ENCODE peak calls at places on chromosomes 4 and X, in seven cellular contexts. C is retinal pigment epithelial cell; O is GM20000; U is mammary epithelial cell; J is upper lobe of left lung; B is CD4-positive, alpha-beta T cell; R is heart right ventricle. A is an unnamed sample.
A peak's percentile ranks its signal among the peaks of the same experiment; 100 is the strongest.

GRCh38 chrX:130114141-130114561 is 3.9 kb upstream of the ELF4 start:
- DNase-seq in U (peak; percentile 79), C (no peak), O (no peak), J (no peak), B (no peak), R (no peak), A (no peak)

GRCh38 chr4:34176609-34177008 is 2067.7 kb downstream of the ARAP2 start:
- DNase-seq in R (no peak), O (no peak), C (no peak), B (no peak), U (no peak), J (no peak), A (no peak)

GRCh38 chr4:86895692-86896488 is 3.7 kb upstream of the C4orf36 start:
- DNase-seq in R (no peak), C (no peak), J (no peak), O (peak; percentile 74), U (peak; percentile 67), B (no peak), A (no peak)

GRCh38 chrX:68490644-68491043 is 8.2 kb upstream of the YIPF6 start:
- DNase-seq in J (no peak), R (no peak), B (no peak), O (no peak), U (peak; percentile 30), C (peak; percentile 3), A (no peak)

GRCh38 chr4:112802780-112803179 is 165.8 kb downstream of the LARP7 start:
- DNase-seq in O (no peak), B (no peak), R (no peak), C (no peak), J (no peak), U (no peak), A (no peak)

GRCh38 chr4:142406051-142406549 is 440.0 kb downstream of the INPP4B start:
- DNase-seq in J (no peak), O (no peak), U (peak; percentile 66), B (no peak), C (no peak), R (no peak), A (no peak)

GRCh38 chr4:185742766-185743165 is 69.2 kb downstream of the SORBS2 start:
- DNase-seq in C (no peak), B (no peak), R (no peak), U (peak; percentile 60), J (no peak), O (no peak), A (no peak)

GRCh38 chr4:128424524-128425195 is 137.0 kb upstream of the PGRMC2 start:
- DNase-seq in B (no peak), U (peak; percentile 76), J (no peak), R (no peak), O (no peak), C (no peak), A (no peak)

GRCh38 chrX:29903365-29903764 is 312.0 kb upstream of the MAGEB2 start:
- DNase-seq in R (no peak), B (no peak), J (no peak), C (no peak), O (no peak), U (no peak), A (no peak)

GRCh38 chr4:58514299-58514698 is 1404.1 kb upstream of the IGFBP7 start:
- DNase-seq in J (no peak), R (no peak), C (no peak), B (no peak), O (no peak), U (no peak), A (no peak)

DNA sequence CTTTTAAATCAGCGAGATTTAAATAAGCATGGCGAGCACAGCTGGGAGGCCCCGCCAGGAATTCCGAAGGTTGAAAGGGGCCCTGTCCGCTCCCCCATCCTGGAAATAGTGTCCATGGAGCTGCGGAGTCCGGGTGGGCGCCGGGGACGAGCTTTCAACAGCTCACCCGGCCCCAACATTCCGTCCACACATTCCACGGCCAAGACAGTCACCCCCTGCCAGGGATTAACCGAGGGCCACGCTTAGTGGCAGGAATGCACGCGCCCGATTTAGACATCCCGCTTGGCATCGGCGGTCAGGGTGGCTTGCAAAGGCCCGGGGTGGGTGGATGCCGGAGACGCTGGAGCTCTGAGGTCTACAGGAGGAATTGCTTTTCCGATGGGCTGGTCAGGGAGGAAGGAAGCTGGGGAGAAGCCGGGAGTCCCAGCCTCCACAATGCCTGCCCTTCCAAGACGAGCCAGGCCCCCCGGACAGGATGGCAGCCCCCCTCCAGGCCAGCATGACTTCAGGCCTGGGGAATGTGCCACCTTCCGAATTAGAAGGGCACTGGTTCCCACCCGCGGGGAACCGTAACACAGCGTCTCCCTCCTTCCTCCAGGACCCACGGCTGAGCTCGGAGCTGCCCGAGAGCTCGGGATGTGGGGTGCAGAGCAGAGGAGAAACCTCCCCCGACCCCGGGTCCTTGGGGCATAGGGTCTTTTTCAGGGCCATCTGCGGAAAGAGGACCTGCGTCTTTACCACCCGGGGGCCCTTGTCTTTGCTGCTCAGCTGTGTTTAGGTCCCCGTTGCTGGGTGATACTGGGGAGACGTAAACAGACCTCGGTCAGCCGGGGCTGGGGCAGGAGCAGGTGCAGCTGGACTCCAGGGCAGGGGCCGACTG is 26.9 kb upstream of the PPP2R3B start:
- DNase-seq in U (no peak), C (peak; percentile 43), R (peak; percentile 74), J (no peak), B (no peak), O (no peak), A (peak; percentile 26)
- TF ChIP-seq CTCF in U (no peak), C (peak; percentile 31), R (peak; percentile 10), J (no peak), B (no peak), O (no peak), A (no peak)

GRCh38 chrX:43949669-43950068 is 23.5 kb downstream of the NDP start:
- DNase-seq in J (peak; percentile 27), U (no peak), B (peak; percentile 11), O (peak; percentile 2), C (no peak), R (peak; percentile 32), A (no peak)
- TF ChIP-seq CTCF in J (peak; percentile 20), U (no peak), B (peak; percentile 31), O (no peak), C (peak; percentile 53), R (peak; percentile 47), A (peak; percentile 40)

DNA sequence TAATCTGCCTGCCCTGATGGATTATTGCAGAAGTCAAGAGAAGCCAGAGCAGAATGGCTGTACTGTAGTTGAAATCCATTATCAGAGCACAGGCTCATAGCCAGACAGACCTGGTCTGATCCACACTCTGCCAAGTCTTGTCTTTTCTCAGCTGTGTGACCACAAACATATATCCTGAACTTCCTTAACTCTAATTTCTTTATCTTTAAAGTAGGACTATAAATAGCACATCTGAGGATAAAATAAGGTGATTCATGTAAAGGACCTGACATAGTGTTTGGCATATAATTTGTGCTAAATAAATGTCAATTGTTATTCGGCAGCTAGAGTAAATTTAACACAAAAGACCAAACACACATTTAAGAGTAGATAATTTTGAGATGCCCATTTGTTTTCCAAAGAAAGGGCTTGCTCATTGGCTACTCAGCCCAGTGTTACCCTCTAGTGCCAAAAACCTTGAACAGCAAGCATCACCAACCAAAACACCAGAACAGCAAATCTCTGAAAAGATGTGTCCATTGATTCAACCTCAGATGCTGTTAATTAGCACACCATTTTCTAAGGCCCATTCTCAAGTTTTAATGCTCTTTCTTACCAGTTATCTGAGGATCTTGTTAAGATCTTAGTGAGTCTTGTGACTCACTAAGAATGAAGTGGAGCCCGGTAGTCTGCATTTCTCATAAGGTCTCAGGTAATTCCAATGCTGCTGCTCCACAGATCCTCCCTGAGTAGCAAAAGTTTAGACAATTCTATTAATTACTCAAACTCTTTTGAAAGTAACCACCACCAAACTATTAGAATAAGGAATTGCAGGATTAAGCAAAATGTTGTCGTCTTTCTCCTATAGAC is 108.8 kb downstream of the HHIP start:
- DNase-seq in J (no peak), U (peak; percentile 43), C (peak; percentile 5), R (no peak), B (no peak), O (no peak), A (no peak)
- TF ChIP-seq CTCF in J (no peak), U (peak; percentile 78), C (peak; percentile 57), R (peak; percentile 42), B (no peak), O (no peak), A (no peak)

GRCh38 chr4:152708806-152709205 is 29.0 kb upstream of the TMEM154 start:
- DNase-seq in B (no peak), J (no peak), C (no peak), O (no peak), U (no peak), R (no peak), A (no peak)

GRCh38 chr4:152704788-152705187 is 25.0 kb upstream of the TMEM154 start:
- DNase-seq in R (no peak), U (no peak), B (no peak), C (no peak), J (no peak), O (no peak), A (no peak)

GRCh38 chr4:152707632-152708031 is 27.8 kb upstream of the TMEM154 start:
- DNase-seq in C (no peak), O (no peak), B (no peak), U (no peak), R (no peak), J (no peak), A (no peak)

GRCh38 chr4:152708361-152708760 is 28.6 kb upstream of the TMEM154 start:
- DNase-seq in R (no peak), J (no peak), U (no peak), C (no peak), O (no peak), B (no peak), A (no peak)

GRCh38 chr4:152705918-152706317 is 26.1 kb upstream of the TMEM154 start:
- DNase-seq in U (no peak), O (no peak), B (no peak), J (no peak), C (no peak), R (no peak), A (no peak)
- TF ChIP-seq CTCF in U (no peak), O (no peak), B (no peak), J (no peak), C (no peak), R (no peak), A (no peak)

GRCh38 chr4:786861-787300 is 39.0 kb downstream of the CPLX1 start:
- DNase-seq in U (no peak), R (peak; percentile 63), O (no peak), B (no peak), C (no peak), J (peak; percentile 82), A (no peak)
- TF ChIP-seq CTCF in U (no peak), R (no peak), O (no peak), B (no peak), C (no peak), J (peak; percentile 22), A (peak; percentile 15)

GRCh38 chr4:7721984-7722551 is 217.6 kb downstream of the AFAP1 start:
- DNase-seq in O (no peak), B (no peak), U (no peak), C (peak; percentile 9), J (no peak), R (no peak), A (no peak)
- TF ChIP-seq CTCF in O (no peak), B (no peak), U (no peak), C (peak; percentile 62), J (no peak), R (peak; percentile 27), A (peak; percentile 24)